ENCODE peak calls at places on chromosomes 16 and 17, in ten cellular contexts. M is hypothalamus; C is activated naive CD8-positive, alpha-beta T cell treated with anti-CD3 and anti-CD28 coated beads, Interleukin-2, amount 50 U/mL, for 24 hours; E is A673; F is cardiac muscle cell; S is stimulated activated CD8-positive, alpha-beta memory T cell treated with anti-CD3 and anti-CD28 coated beads, Interleukin-7, amount 100 ng/mL, for 1 hour; Y is NCI-H2029; W is CD4-positive, alpha-beta memory T cell; U is DMS 273 treated with DMSO at 0.1 percent for 48 hours; B is NCI-H1105 treated with DMSO at 0.1 percent for 48 hours. T is an unnamed sample.

GRCh38 chr16:86261379-86261778 is 248.9 kb upstream of the FOXF1 start:
- DNase-seq in M (no peak), C (no peak), E (peak), F (peak), S (no peak), Y (no peak), W (no peak), U (no peak), B (peak), T (no peak)

GRCh38 chr16:50509521-50510341 is 38.5 kb upstream of the NKD1 start:
- DNase-seq in M (no peak), C (peak), E (peak), F (peak), S (peak), Y (no peak), W (peak), U (no peak), B (peak), T (no peak)

GRCh38 chr17:64214950-64215349 is 48.1 kb downstream of the TEX2 start:
- DNase-seq in M (no peak), C (no peak), E (no peak), F (no peak), S (no peak), Y (no peak), W (no peak), U (no peak), B (no peak), T (no peak)

GRCh38 chr16:28089992-28090365 is 26.5 kb upstream of the GSG1L start:
- DNase-seq in M (no peak), C (no peak), E (no peak), F (no peak), S (no peak), Y (no peak), W (no peak), U (no peak), B (no peak), T (no peak)

GRCh38 chr16:78102865-78103264 is 3.4 kb downstream of the WWOX start:
- DNase-seq in M (no peak), C (no peak), E (peak), F (no peak), S (no peak), Y (no peak), W (no peak), U (no peak), B (no peak), T (no peak)

GRCh38 chr17:2042355-2042929 is 620 bp downstream of the OVCA2 start:
- DNase-seq in M (no peak), C (peak), E (peak), F (peak), S (no peak), Y (no peak), W (no peak), U (no peak), B (peak), T (peak)

GRCh38 chr17:27532269-27533067 is 76.2 kb downstream of the KSR1 start:
- DNase-seq in M (no peak), C (no peak), E (peak), F (peak), S (no peak), Y (no peak), W (no peak), U (no peak), B (no peak), T (no peak)

GRCh38 chr16:57245472-57246113 is 534 bp downstream of the ARL2BP start:
- DNase-seq in M (no peak), C (peak), E (no peak), F (no peak), S (no peak), Y (no peak), W (no peak), U (no peak), B (no peak), T (peak)

GRCh38 chr16:62066747-62067146 is 30.5 kb upstream of the CDH8 start:
- DNase-seq in M (no peak), C (no peak), E (no peak), F (no peak), S (no peak), Y (no peak), W (no peak), U (no peak), B (no peak), T (no peak)

GRCh38 chr17:67364847-67365761 is 1.3 kb downstream of the PSMD12 start:
- DNase-seq in M (no peak), C (no peak), E (no peak), F (no peak), S (no peak), Y (no peak), W (no peak), U (no peak), B (no peak), T (no peak)

GRCh38 chr17:68807998-68808772 is 147.0 kb downstream of the ABCA8 start:
- DNase-seq in M (no peak), C (no peak), E (no peak), F (no peak), S (no peak), Y (no peak), W (no peak), U (no peak), B (no peak), T (no peak)

GRCh38 chr16:57859331-57859730 is 57.0 kb upstream of the KIFC3 start:
- DNase-seq in M (no peak), C (peak), E (peak), F (peak), S (no peak), Y (no peak), W (no peak), U (peak), B (no peak), T (no peak)

GRCh38 chr17:70521821-70522256 is 352.5 kb downstream of the KCNJ2 start:
- DNase-seq in M (no peak), C (no peak), E (peak), F (peak), S (no peak), Y (peak), W (no peak), U (no peak), B (peak), T (peak)